ENCODE peak calls at places on chromosomes 2 and 18, in ten cellular contexts. L is CD4-positive, alpha-beta memory T cell; M is Panc1; Y is epithelial cell of esophagus; U is right cardiac atrium; G is kidney; C is heart left ventricle; P is DND-41; D is transverse colon; I is OCI-LY7. F is an unnamed sample.

GRCh38 chr2:150485871-150486538 is 1.5 kb downstream of the RND3 start:
- DNase-seq in G (peak), D (peak), I (no peak), C (peak), L (no peak), U (peak), P (no peak), M (no peak), Y (peak), F (no peak)

GRCh38 chr2:120985997-120986651 is 250.5 kb downstream of the GLI2 start:
- DNase-seq in M (no peak), P (no peak), I (no peak), Y (no peak), L (no peak), G (no peak), C (no peak), D (no peak), U (no peak), F (no peak)

GRCh38 chr2:96923810-96924774 is 54.2 kb upstream of the SEMA4C start:
- DNase-seq in G (no peak), P (no peak), M (no peak), L (peak), Y (no peak), I (no peak), U (no peak), D (no peak), C (peak), F (no peak)

GRCh38 chr2:238570391-238570790 is 143.7 kb downstream of the ASB1 start:
- DNase-seq in Y (no peak), U (no peak), M (no peak), D (no peak), I (no peak), P (no peak), C (no peak), G (no peak), L (no peak), F (no peak)

GRCh38 chr2:23596316-23596885 is 211.4 kb downstream of the KLHL29 start:
- DNase-seq in C (no peak), P (no peak), L (no peak), D (no peak), M (no peak), G (no peak), Y (no peak), U (no peak), I (no peak), F (no peak)

GRCh38 chr18:39415471-39415870 is 1849.9 kb upstream of the CELF4 start:
- DNase-seq in D (no peak), C (no peak), I (no peak), L (no peak), M (no peak), Y (peak), P (no peak), U (no peak), G (no peak), F (no peak)

GRCh38 chr18:69617888-69618287 is 217.2 kb downstream of the DOK6 start:
- DNase-seq in P (no peak), Y (no peak), I (no peak), U (no peak), L (no peak), G (no peak), M (no peak), D (no peak), C (no peak), F (no peak)

GRCh38 chr2:27897755-27898154 is 7.2 kb downstream of the BABAM2 start:
- DNase-seq in L (no peak), I (no peak), U (no peak), G (no peak), M (no peak), Y (no peak), P (no peak), C (no peak), D (no peak), F (no peak)

GRCh38 chr18:50744253-50744652 is 75.6 kb downstream of the MRO start:
- DNase-seq in C (no peak), P (no peak), M (no peak), D (no peak), U (no peak), I (no peak), G (no peak), Y (no peak), L (no peak), F (no peak)

GRCh38 chr18:2486426-2486825 is 84.9 kb downstream of the METTL4 start:
- DNase-seq in D (no peak), U (no peak), G (no peak), Y (no peak), M (no peak), C (no peak), I (no peak), P (no peak), L (no peak), F (no peak)

GRCh38 chr2:72098935-72099334 is 48.7 kb downstream of the CYP26B1 start:
- DNase-seq in P (no peak), I (no peak), Y (no peak), G (no peak), C (no peak), L (no peak), D (no peak), U (no peak), M (no peak), F (no peak)

GRCh38 chr2:202635441-202636296 is 900 bp downstream of the FAM117B start:
- DNase-seq in L (peak), P (peak), G (peak), Y (peak), D (peak), U (peak), M (no peak), I (peak), C (peak), F (peak)

GRCh38 chr2:21148718-21149117 is 24.9 kb downstream of the TDRD15 start:
- DNase-seq in U (no peak), C (no peak), Y (no peak), M (no peak), L (no peak), P (no peak), D (no peak), G (no peak), I (no peak), F (no peak)

GRCh38 chr2:215782271-215782670 is 231.1 kb downstream of the MREG start:
- DNase-seq in G (no peak), Y (no peak), M (no peak), C (no peak), L (no peak), P (no peak), D (no peak), I (no peak), U (no peak), F (no peak)

GRCh38 chr2:14678754-14679153 is 46.2 kb downstream of the LRATD1 start:
- DNase-seq in L (no peak), U (no peak), M (no peak), C (no peak), G (no peak), P (no peak), Y (peak), D (no peak), I (no peak), F (no peak)

GRCh38 chr18:12086249-12086648 is 7.4 kb upstream of the ANKRD62 start:
- DNase-seq in I (no peak), U (peak), D (peak), C (no peak), L (no peak), P (no peak), G (peak), Y (peak), M (no peak), F (no peak)

GRCh38 chr2:151071382-151071781 is 190.3 kb downstream of the RBM43 start:
- DNase-seq in M (no peak), P (no peak), C (no peak), D (no peak), G (no peak), Y (peak), I (no peak), U (no peak), L (no peak), F (no peak)

GRCh38 chr2:17858064-17858463 is 20.4 kb upstream of the KCNS3 start:
- DNase-seq in U (no peak), P (no peak), G (no peak), Y (no peak), I (no peak), L (no peak), D (no peak), C (no peak), M (no peak), F (no peak)

GRCh38 chr2:200219400-200220113 is 86.9 kb upstream of the SPATS2L start:
- DNase-seq in I (no peak), G (no peak), M (no peak), L (no peak), U (no peak), Y (no peak), D (no peak), C (no peak), P (no peak), F (no peak)

GRCh38 chr18:40413160-40413559 is 1541.9 kb upstream of the PIK3C3 start:
- DNase-seq in M (no peak), D (peak), I (no peak), L (no peak), P (no peak), U (no peak), C (no peak), G (no peak), Y (peak), F (no peak)

GRCh38 chr2:219279916-219280516 is 850 bp downstream of the DNAJB2 start:
- DNase-seq in I (peak), P (no peak), L (peak), U (peak), C (no peak), M (no peak), G (peak), Y (no peak), D (no peak), F (no peak)

GRCh38 chr2:70516596-70516995 is 37.0 kb downstream of the TGFA start:
- DNase-seq in D (no peak), M (no peak), G (no peak), Y (peak), L (no peak), I (peak), C (no peak), U (no peak), P (no peak), F (no peak)

GRCh38 chr18:37243756-37244155 is 321.8 kb downstream of the CELF4 start:
- DNase-seq in L (no peak), G (no peak), D (no peak), Y (no peak), C (no peak), U (no peak), I (no peak), P (no peak), M (no peak), F (no peak)

GRCh38 chr2:10329880-10330699 is 27.4 kb downstream of the HPCAL1 start:
- DNase-seq in P (peak), U (no peak), I (peak), C (no peak), L (peak), M (no peak), D (no peak), G (no peak), Y (peak), F (peak)
- H3K4me3 ChIP-seq in P (no peak), U (no peak), I (peak), C (peak), L (peak), M (peak), D (peak), G (no peak), Y (no peak), F (peak)

DNA sequence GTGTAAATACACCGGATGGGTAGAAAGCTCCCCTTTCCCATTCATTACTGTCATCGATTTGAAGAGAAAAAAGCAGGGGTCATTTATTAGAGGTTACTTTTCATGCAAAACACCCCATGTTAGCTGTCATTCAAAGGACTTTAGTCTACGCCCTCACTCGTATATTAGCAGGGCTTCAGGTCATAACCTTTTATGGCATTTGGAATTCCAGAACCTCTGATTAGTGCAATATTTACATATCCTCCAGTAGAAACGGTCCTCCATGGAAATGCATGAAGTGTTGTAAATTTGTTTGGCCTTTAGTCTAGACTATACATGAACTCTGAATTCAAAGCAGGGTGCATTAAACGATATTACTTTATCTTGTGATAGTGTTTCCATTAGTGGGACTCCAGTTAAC is 180.5 kb downstream of the ZNF516 start:
- DNase-seq in P (no peak), L (no peak), Y (no peak), G (no peak), C (no peak), M (no peak), U (no peak), D (no peak), I (no peak), F (no peak)
- H3K4me3 ChIP-seq in P (no peak), L (no peak), Y (no peak), G (no peak), C (no peak), M (no peak), U (no peak), D (no peak), I (no peak), F (no peak)

GRCh38 chr2:9631976-9632700 is 1.3 kb upstream of the YWHAQ start:
- DNase-seq in G (peak), P (no peak), C (no peak), Y (no peak), M (no peak), L (no peak), I (no peak), D (no peak), U (peak), F (no peak)

GRCh38 chr2:9630750-9631483 is at the start of gene YWHAQ:
- DNase-seq in D (peak), Y (peak), P (peak), L (peak), G (peak), M (peak), I (peak), U (peak), C (peak), F (peak)

GRCh38 chr2:9630001-9630749 is 622 bp downstream of the YWHAQ start:
- DNase-seq in G (peak), D (peak), I (peak), U (peak), Y (peak), C (peak), P (peak), M (no peak), L (peak), F (peak)

GRCh38 chr2:9629222-9630000 is 1.4 kb downstream of the YWHAQ start:
- DNase-seq in D (no peak), C (no peak), L (no peak), M (no peak), I (no peak), Y (peak), U (no peak), G (no peak), P (peak), F (no peak)

DNA sequence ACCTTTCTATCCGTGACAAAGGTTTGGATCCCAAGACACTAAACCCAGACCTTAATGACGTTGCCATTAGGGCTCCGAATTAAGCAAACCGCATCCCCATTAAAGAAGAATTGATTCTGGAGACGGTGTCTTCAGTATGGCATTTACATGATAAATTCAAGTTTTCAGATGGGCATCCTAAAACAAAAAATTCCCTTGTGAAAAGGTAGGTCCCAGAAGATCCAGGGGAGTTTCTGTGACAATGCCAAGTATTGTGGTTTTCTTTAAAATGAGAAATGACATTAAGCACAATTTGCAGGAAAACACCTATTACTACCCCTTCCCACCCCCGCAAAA is 655 bp upstream of the YWHAQ start:
- DNase-seq in M (no peak), L (no peak), G (no peak), I (no peak), U (no peak), D (no peak), C (no peak), Y (no peak), P (no peak), F (no peak)
- H3K4me3 ChIP-seq in M (peak), L (peak), G (peak), I (peak), U (peak), D (peak), C (peak), Y (peak), P (no peak), F (peak)

DNA sequence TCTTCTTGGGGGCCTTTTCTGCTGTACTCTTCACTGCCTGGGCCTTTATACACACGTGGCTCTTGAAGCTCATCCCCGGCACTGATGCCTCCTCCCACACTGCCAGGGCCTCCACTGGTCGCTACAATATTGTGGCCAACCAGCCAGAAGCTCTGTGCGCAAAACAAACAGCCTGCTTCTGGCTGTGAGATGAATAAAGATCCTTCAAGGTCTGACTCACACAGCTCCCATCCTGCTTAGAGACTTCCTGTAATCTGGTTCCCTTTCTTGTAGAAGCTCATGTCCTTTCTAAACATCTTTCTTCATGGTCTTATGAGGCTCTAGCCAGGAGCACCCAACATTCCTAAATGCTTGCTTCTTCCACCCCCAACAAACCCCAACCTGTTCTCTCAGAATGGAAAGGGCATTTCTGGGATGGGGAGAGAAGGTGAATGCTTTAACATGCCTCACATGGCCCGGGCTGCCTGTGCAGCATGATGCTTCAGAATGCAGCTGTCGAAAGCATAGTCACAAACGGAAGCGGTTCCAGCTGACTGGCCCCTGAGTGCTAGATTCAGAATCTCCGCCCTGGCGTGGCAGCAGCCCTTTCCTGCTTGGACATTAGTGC is 24.6 kb downstream of the NRP2 start:
- DNase-seq in M (no peak), Y (peak), D (peak), C (peak), I (peak), U (peak), G (peak), L (no peak), P (no peak), F (no peak)
- H3K4me3 ChIP-seq in M (no peak), Y (no peak), D (no peak), C (peak), I (peak), U (no peak), G (no peak), L (no peak), P (no peak), F (no peak)